ENCODE peak calls at places on chromosomes 1 and 21, in four cellular contexts. U, T, Z and W are unnamed samples.

GRCh38 chr1:223089250-223089649 is 53.8 kb downstream of the TLR5 start:
- DNase-seq in U (no peak), T (no peak), Z (no peak), W (no peak)

GRCh38 chr1:199279872-199280649 is 641.2 kb downstream of the PTPRC start:
- DNase-seq in U (no peak), T (no peak), Z (no peak), W (no peak)

GRCh38 chr1:28343405-28343804 is 14.6 kb downstream of the MED18 start:
- DNase-seq in U (no peak), T (no peak), Z (no peak), W (no peak)

GRCh38 chr1:38141483-38141882 is 94.9 kb upstream of the POU3F1 start:
- DNase-seq in U (no peak), T (no peak), Z (no peak), W (no peak)

GRCh38 chr1:98903726-98904125 is 100.9 kb downstream of the PLPPR5 start:
- DNase-seq in U (no peak), T (no peak), Z (no peak), W (no peak)

GRCh38 chr1:44784094-44785026 is 3.6 kb downstream of the BEST4 start:
- DNase-seq in U (peak; percentile 51), T (no peak), Z (no peak), W (no peak)

GRCh38 chr1:230425252-230426061 is 675 bp downstream of the PGBD5 start:
- DNase-seq in U (peak; percentile 51), T (no peak), Z (no peak), W (peak; percentile 28)

GRCh38 chr1:211583011-211583995 is 4.3 kb upstream of the SLC30A1 start:
- DNase-seq in U (no peak), T (no peak), Z (no peak), W (no peak)

GRCh38 chr1:99751877-99752504 is 14.4 kb downstream of the FRRS1 start:
- DNase-seq in U (no peak), T (no peak), Z (no peak), W (no peak)

GRCh38 chr1:204746838-204747442 is 61.4 kb upstream of the LRRN2 start:
- DNase-seq in U (peak; percentile 50), T (no peak), Z (no peak), W (peak; percentile 51)

GRCh38 chr1:232682248-232682647 is 52.3 kb upstream of the SIPA1L2 start:
- DNase-seq in U (no peak), T (no peak), Z (no peak), W (peak; percentile 89)

GRCh38 chr1:7380712-7381111 is 390.4 kb upstream of the VAMP3 start:
- DNase-seq in U (no peak), T (no peak), Z (no peak), W (no peak)

GRCh38 chr21:17451364-17451869 is 61.4 kb upstream of the CXADR start:
- DNase-seq in U (no peak), T (no peak), Z (no peak), W (no peak)

GRCh38 chr1:201885531-201886075 is 3.1 kb upstream of the SHISA4 start:
- DNase-seq in U (no peak), T (no peak), Z (no peak), W (peak; percentile 34)

GRCh38 chr1:31111290-31111951 is 45.9 kb upstream of the PUM1 start:
- DNase-seq in U (no peak), T (no peak), Z (peak; percentile 57), W (peak; percentile 51)

GRCh38 chr1:70866522-70867256 is 180.9 kb downstream of the PTGER3 start:
- DNase-seq in U (no peak), T (no peak), Z (no peak), W (no peak)

GRCh38 chr21:43366656-43367055 is 60.3 kb downstream of the SIK1 start:
- DNase-seq in U (no peak), T (no peak), Z (peak; percentile 11), W (no peak)

GRCh38 chr1:188689542-188689941 is 1788.1 kb downstream of the BRINP3 start:
- DNase-seq in U (no peak), T (no peak), Z (no peak), W (no peak)

GRCh38 chr1:231028676-231029075 is 11.4 kb downstream of the FAM89A start:
- DNase-seq in U (no peak), T (no peak), Z (no peak), W (no peak)

GRCh38 chr1:71862756-71863155 is 419.6 kb downstream of the NEGR1 start:
- DNase-seq in U (no peak), T (no peak), Z (no peak), W (no peak)

GRCh38 chr1:179424610-179425009 is 58.8 kb downstream of the AXDND1 start:
- DNase-seq in U (no peak), T (no peak), Z (no peak), W (no peak)

GRCh38 chr21:39048064-39048463 is 135.2 kb downstream of the PSMG1 start:
- DNase-seq in U (peak; percentile 71), T (no peak), Z (no peak), W (peak; percentile 63)

GRCh38 chr1:154752273-154753030 is 117.6 kb downstream of the KCNN3 start:
- DNase-seq in U (no peak), T (no peak), Z (no peak), W (no peak)

GRCh38 chr21:43726686-43727570 is 8.0 kb downstream of the PDXK start:
- DNase-seq in U (no peak), T (no peak), Z (peak; percentile 45), W (no peak)

GRCh38 chr1:23436520-23437354 is 12.2 kb upstream of the TCEA3 start:
- DNase-seq in U (no peak), T (no peak), Z (no peak), W (peak; percentile 45)

GRCh38 chr1:19044975-19045831 is 88.7 kb upstream of the IFFO2 start:
- DNase-seq in U (no peak), T (no peak), Z (no peak), W (peak; percentile 9)

DNA sequence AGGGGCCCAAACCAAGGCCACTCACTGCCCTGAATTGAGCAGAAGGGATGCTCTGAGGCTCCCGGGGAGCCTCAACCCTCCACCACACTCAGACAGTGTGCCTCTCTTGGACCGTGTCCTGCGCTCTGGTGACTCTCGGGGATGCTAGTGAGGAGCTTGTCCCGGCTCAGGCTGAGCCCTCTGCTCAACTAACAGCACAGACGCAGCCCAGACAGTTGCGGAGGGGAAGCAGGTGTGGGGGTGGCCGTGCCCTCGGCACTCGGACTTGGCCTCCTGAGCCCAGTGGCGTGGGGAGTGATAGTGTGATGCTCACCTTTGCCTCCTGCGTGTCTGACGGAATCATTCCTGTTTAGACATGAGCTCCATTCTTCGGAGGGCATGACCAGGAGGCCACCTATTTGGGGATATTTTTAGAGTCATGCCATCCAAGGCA is 15.4 kb upstream of the SLC19A1 start:
- DNase-seq in U (no peak), T (no peak), Z (no peak), W (no peak)
- H3K27me3 ChIP-seq in U (no peaks in the 10 kb centered on the region), T (no peaks in the 10 kb centered on the region), Z (peaks cover 22% of the 10 kb centered on the region), W (no peaks in the 10 kb centered on the region)

GRCh38 chr21:34129039-34129891 is 55.9 kb downstream of the MRPS6 start:
- DNase-seq in U (peak; percentile 81), T (peak; percentile 38), Z (peak; percentile 41), W (no peak)
- TF ChIP-seq CTCF in U (peak; percentile 69), T (peak; percentile 38), Z (no peak), W (no peak)

DNA sequence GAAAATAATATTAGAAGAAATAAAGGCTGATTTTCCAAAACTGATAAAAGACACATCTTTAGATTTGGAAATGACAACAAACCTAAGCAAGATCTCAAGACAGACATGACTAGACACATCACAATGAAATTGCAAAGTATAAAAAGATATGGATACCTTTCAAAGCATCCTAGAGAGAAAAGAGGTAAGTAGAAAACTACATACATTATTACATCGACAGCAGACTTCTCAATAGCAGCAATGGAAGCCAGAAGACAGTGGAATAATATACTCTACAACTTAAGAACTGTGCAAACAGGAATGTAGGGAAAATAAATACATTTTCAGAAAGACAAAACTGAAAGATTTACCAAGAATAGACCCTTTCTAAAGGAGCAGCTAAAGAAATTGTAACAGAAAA is 50.2 kb downstream of the DENND1B start:
- DNase-seq in U (no peak), T (no peak), Z (no peak), W (no peak)
- H3K4me3 ChIP-seq in U (no peak overlapping the region), T (no peak overlapping the region), Z (no peak overlapping the region), W (no peak overlapping the region)

GRCh38 chr1:157154940-157155514 is 16.8 kb upstream of the ETV3 start:
- DNase-seq in U (peak; percentile 83), T (no peak), Z (peak; percentile 37), W (peak; percentile 83)
- H3K27me3 ChIP-seq in U (no peaks in the 10 kb centered on the region), T (no peaks in the 10 kb centered on the region), Z (peaks cover 6% of the 10 kb centered on the region), W (no peaks in the 10 kb centered on the region)

DNA sequence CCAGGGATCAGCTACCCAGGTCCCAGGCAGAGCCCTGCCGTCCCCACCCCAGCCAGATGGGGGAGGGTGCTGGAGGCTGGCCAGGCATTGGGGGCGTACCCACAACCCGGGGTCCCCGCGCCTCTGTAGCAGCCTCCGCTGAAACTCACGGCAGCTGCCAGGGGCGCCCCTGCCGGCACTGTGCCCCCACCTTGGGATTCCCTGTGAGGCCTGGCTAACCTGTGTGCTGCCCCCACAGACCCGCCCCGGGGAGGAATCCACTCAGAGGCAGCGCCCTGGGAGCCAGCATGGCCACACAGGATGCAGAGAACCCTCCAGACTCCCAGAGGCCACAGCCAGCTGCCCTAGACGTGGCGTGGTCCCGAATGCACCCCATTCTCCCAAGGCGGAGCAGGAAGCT is 3.8 kb downstream of the DVL1 start:
- DNase-seq in U (no peak), T (no peak), Z (no peak), W (no peak)
- TF ChIP-seq CTCF in U (peak; percentile 3), T (no peak), Z (no peak), W (no peak)

GRCh38 chr21:46357335-46357604 is 33.3 kb downstream of the PCNT start:
- DNase-seq in U (no peak), T (no peak), Z (no peak), W (no peak)
- H3K4me3 ChIP-seq in U (no peak overlapping the region), T (no peak overlapping the region), Z (no peak overlapping the region), W (no peak overlapping the region)

DNA sequence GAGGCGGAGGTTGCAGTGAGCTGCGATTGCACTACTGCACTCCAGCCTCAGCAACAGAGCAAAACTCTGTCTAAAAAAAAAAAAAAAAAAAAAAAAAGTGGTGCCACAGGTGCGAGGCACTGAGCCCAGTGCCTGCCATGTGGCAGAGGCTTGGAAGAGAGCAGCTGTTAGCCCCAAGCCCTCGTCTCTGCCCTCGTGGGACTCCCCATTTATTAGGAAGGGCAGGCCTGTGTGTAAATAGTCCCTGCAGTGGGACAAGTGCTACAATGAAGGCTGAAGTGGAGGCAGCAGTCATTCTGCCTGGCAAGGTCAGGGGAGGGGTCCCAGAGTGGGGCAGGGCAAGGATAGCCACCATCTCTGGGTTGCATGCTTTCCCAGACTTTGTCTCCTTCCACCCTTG is 6.5 kb downstream of the RPS6KA1 start:
- DNase-seq in U (no peak), T (no peak), Z (no peak), W (no peak)
- H3K27me3 ChIP-seq in U (no peaks in the 10 kb centered on the region), T (no peaks in the 10 kb centered on the region), Z (no peaks in the 10 kb centered on the region), W (no peaks in the 10 kb centered on the region)